ENCODE peak calls at places on chromosomes 1 and 21, in five cellular contexts. V is stimulated activated CD4-positive, alpha-beta T cell treated with anti-CD3 and anti-CD28 coated beads, Interleukin-2, amount 100 ng/mL, for 48 hours; N is spleen; E is T1000; S is mammary epithelial cell. F is an unnamed sample.

GRCh38 chr1:67170751-67171573 is 4.7 kb downstream of the IL23R start:
- DNase-seq in V (no peak), N (no peak), E (no peak), S (no peak), F (no peak)

GRCh38 chr1:224300346-224300745 is 29.6 kb downstream of the NVL start:
- DNase-seq in V (no peak), N (no peak), E (no peak), S (peak; percentile 82), F (no peak)

GRCh38 chr1:163162281-163162937 is 40.3 kb downstream of the RGS5 start:
- DNase-seq in V (no peak), N (no peak), E (no peak), S (no peak), F (no peak)

GRCh38 chr1:154567386-154568164 is at the start of gene CHRNB2:
- DNase-seq in V (peak; percentile 76), N (peak; percentile 90), E (peak; percentile 50), S (peak; percentile 56), F (no peak)

GRCh38 chr1:114180742-114181141 is 27.1 kb upstream of the SYT6 start:
- DNase-seq in V (no peak), N (no peak), E (no peak), S (no peak), F (no peak)

GRCh38 chr1:40078512-40079333 is 18.3 kb downstream of the PPT1 start:
- DNase-seq in V (peak; percentile 53), N (no peak), E (peak; percentile 28), S (peak; percentile 55), F (peak; percentile 49)

GRCh38 chr1:9201421-9202239 is 32.9 kb upstream of the H6PD start:
- DNase-seq in V (no peak), N (no peak), E (peak; percentile 10), S (peak; percentile 41), F (no peak)

GRCh38 chr21:39869141-39869818 is 2.0 kb downstream of the PCP4 start:
- DNase-seq in V (no peak), N (no peak), E (no peak), S (no peak), F (no peak)

GRCh38 chr1:156157974-156158373 is 4.6 kb downstream of the SEMA4A start:
- DNase-seq in V (no peak), N (no peak), E (no peak), S (no peak), F (no peak)

GRCh38 chr1:8816831-8817412 is 518 bp downstream of the RERE start:
- DNase-seq in V (peak; percentile 7), N (peak; percentile 86), E (no peak), S (peak; percentile 36), F (no peak)

GRCh38 chr21:35002879-35003722 is 46.0 kb downstream of the RUNX1 start:
- DNase-seq in V (no peak), N (no peak), E (no peak), S (peak; percentile 66), F (no peak)

GRCh38 chr1:185735667-185736105 is 1.5 kb downstream of the HMCN1 start:
- DNase-seq in V (no peak), N (no peak), E (no peak), S (no peak), F (no peak)

GRCh38 chr1:228226956-228227791 is 19.3 kb downstream of the OBSCN start:
- DNase-seq in V (no peak), N (no peak), E (no peak), S (no peak), F (no peak)

GRCh38 chr1:86527306-86527705 is 19.6 kb upstream of the CLCA4 start:
- DNase-seq in V (no peak), N (no peak), E (no peak), S (no peak), F (no peak)

GRCh38 chr1:22673486-22674409 is 20.7 kb downstream of the C1QB start:
- DNase-seq in V (peak; percentile 24), N (no peak), E (no peak), S (peak; percentile 39), F (peak; percentile 18)

GRCh38 chr1:170707116-170707515 is 43.2 kb downstream of the PRRX1 start:
- DNase-seq in V (no peak), N (no peak), E (no peak), S (no peak), F (no peak)

GRCh38 chr1:33459766-33460543 is 12.5 kb upstream of the ZSCAN20 start:
- DNase-seq in V (no peak), N (no peak), E (no peak), S (peak; percentile 68), F (no peak)

F was measured in CMK.